ENCODE peak calls at places on chromosomes 11 and 22, in four cellular contexts. One of them, this sample, is unnamed.

GRCh38 chr11:58616594-58616993 is 5.9 kb upstream of the CNTF start:
- DNase-seq in HCT116: no peak
- DNase-seq in GM12878: no peak
- DNase-seq in HepG2: no peak
- DNase-seq in this sample: no peak

GRCh38 chr22:42969348-42969975 is 45.5 kb downstream of the PACSIN2 start:
- DNase-seq in HCT116: no peak
- DNase-seq in GM12878: no peak
- DNase-seq in HepG2: no peak
- DNase-seq in this sample: no peak

GRCh38 chr11:15208570-15209222 is 94.0 kb downstream of the INSC start:
- DNase-seq in HepG2: peak
- DNase-seq in HCT116: peak
- DNase-seq in GM12878: no peak
- DNase-seq in this sample: peak

GRCh38 chr22:39122772-39123470 is 25.9 kb downstream of the APOBEC3H start:
- DNase-seq in GM12878: no peak
- DNase-seq in HCT116: no peak
- DNase-seq in HepG2: no peak
- DNase-seq in this sample: no peak

GRCh38 chr22:50076646-50077624 is 8.3 kb downstream of the MLC1 start:
- DNase-seq in HepG2: no peak
- DNase-seq in HCT116: no peak
- DNase-seq in GM12878: no peak
- DNase-seq in this sample: no peak

GRCh38 chr11:75445315-75445953 is 12.4 kb upstream of the KLHL35 start:
- DNase-seq in HCT116: peak
- DNase-seq in HepG2: peak
- DNase-seq in GM12878: peak
- DNase-seq in this sample: peak

GRCh38 chr11:107196732-107197131 is 178.5 kb upstream of the GUCY1A2 start:
- DNase-seq in GM12878: no peak
- DNase-seq in HepG2: peak
- DNase-seq in HCT116: no peak
- DNase-seq in this sample: no peak

GRCh38 chr22:33539202-33539901 is 380.9 kb downstream of the LARGE1 start:
- DNase-seq in HepG2: peak
- DNase-seq in GM12878: no peak
- DNase-seq in HCT116: no peak
- DNase-seq in this sample: no peak

GRCh38 chr11:31779268-31779879 is 31.7 kb downstream of the PAX6 start:
- DNase-seq in GM12878: no peak
- DNase-seq in HepG2: no peak
- DNase-seq in HCT116: no peak
- DNase-seq in this sample: no peak

GRCh38 chr11:10294289-10294953 is 402 bp upstream of the SBF2 start:
- DNase-seq in GM12878: no peak
- DNase-seq in HCT116: no peak
- DNase-seq in HepG2: no peak
- DNase-seq in this sample: peak

GRCh38 chr11:1655168-1656060 is 25.8 kb downstream of the KRTAP5-5 start:
- DNase-seq in HCT116: no peak
- DNase-seq in GM12878: no peak
- DNase-seq in HepG2: no peak
- DNase-seq in this sample: no peak

GRCh38 chr11:82927264-82927880 is 25.8 kb downstream of the DDIAS start:
- DNase-seq in HCT116: peak
- DNase-seq in HepG2: peak
- DNase-seq in GM12878: no peak
- DNase-seq in this sample: peak

GRCh38 chr11:12802418-12803085 is 128.3 kb downstream of the TEAD1 start:
- DNase-seq in GM12878: no peak
- DNase-seq in HCT116: peak
- DNase-seq in HepG2: peak
- DNase-seq in this sample: no peak

GRCh38 chr11:95863486-95864140 is 60.3 kb downstream of the MTMR2 start:
- DNase-seq in GM12878: no peak
- DNase-seq in HepG2: no peak
- DNase-seq in HCT116: no peak
- DNase-seq in this sample: no peak

GRCh38 chr11:4531666-4532065 is 13.3 kb upstream of the OR52M1 start:
- DNase-seq in GM12878: no peak
- DNase-seq in HepG2: peak
- DNase-seq in HCT116: no peak
- DNase-seq in this sample: no peak

GRCh38 chr11:131609921-131610320 is 239.5 kb downstream of the NTM start:
- DNase-seq in GM12878: no peak
- DNase-seq in HepG2: no peak
- DNase-seq in HCT116: no peak
- DNase-seq in this sample: no peak

GRCh38 chr11:82631722-82632630 is 101.7 kb downstream of the FAM181B start:
- DNase-seq in HepG2: no peak
- DNase-seq in GM12878: peak
- DNase-seq in HCT116: no peak
- DNase-seq in this sample: no peak

GRCh38 chr22:19981171-19981960 is 35.3 kb downstream of the ARVCF start:
- DNase-seq in HCT116: no peak
- DNase-seq in HepG2: no peak
- DNase-seq in GM12878: no peak
- DNase-seq in this sample: no peak

GRCh38 chr11:123616505-123617198 is 37.8 kb downstream of the SCN3B start:
- DNase-seq in HCT116: no peak
- DNase-seq in HepG2: no peak
- DNase-seq in GM12878: no peak
- DNase-seq in this sample: no peak

GRCh38 chr11:75159081-75159953 is 8.4 kb downstream of the SLCO2B1 start:
- DNase-seq in HCT116: no peak
- DNase-seq in HepG2: peak
- DNase-seq in GM12878: no peak
- DNase-seq in this sample: no peak

GRCh38 chr11:15629690-15630321 is 515.1 kb downstream of the INSC start:
- DNase-seq in HCT116: peak
- DNase-seq in HepG2: peak
- DNase-seq in GM12878: no peak
- DNase-seq in this sample: peak

GRCh38 chr11:61032824-61033223 is 61.3 kb downstream of the CD6 start:
- DNase-seq in HepG2: no peak
- DNase-seq in HCT116: no peak
- DNase-seq in GM12878: no peak
- DNase-seq in this sample: no peak

GRCh38 chr11:87300640-87301381 is 263.1 kb downstream of the TMEM135 start:
- DNase-seq in HepG2: no peak
- DNase-seq in HCT116: no peak
- DNase-seq in GM12878: no peak
- DNase-seq in this sample: peak

GRCh38 chr11:4672470-4672869 is 25.2 kb downstream of the OR51E2 start:
- DNase-seq in HepG2: no peak
- DNase-seq in GM12878: no peak
- DNase-seq in HCT116: no peak
- DNase-seq in this sample: no peak

GRCh38 chr11:69297926-69298777 is 4.2 kb downstream of the MYEOV start:
- DNase-seq in HepG2: peak
- DNase-seq in GM12878: peak
- DNase-seq in HCT116: peak
- DNase-seq in this sample: peak

GRCh38 chr22:28250036-28250695 is 331.1 kb upstream of the PITPNB start:
- DNase-seq in HCT116: no peak
- DNase-seq in HepG2: no peak
- DNase-seq in GM12878: no peak
- DNase-seq in this sample: no peak

GRCh38 chr11:122863704-122864326 is 18.7 kb upstream of the JHY start:
- DNase-seq in GM12878: no peak
- DNase-seq in HCT116: peak
- DNase-seq in HepG2: no peak
- DNase-seq in this sample: no peak

GRCh38 chr11:12829131-12829530 is 154.9 kb downstream of the TEAD1 start:
- DNase-seq in HepG2: peak
- DNase-seq in HCT116: no peak
- DNase-seq in GM12878: no peak
- DNase-seq in this sample: peak

GRCh38 chr22:37930270-37930951 is 23.0 kb downstream of the C22orf23 start:
- DNase-seq in GM12878: no peak
- DNase-seq in HCT116: no peak
- DNase-seq in HepG2: no peak
- DNase-seq in this sample: peak

GRCh38 chr11:85884581-85885021 is 29.4 kb downstream of the CCDC83 start:
- DNase-seq in HepG2: no peak
- DNase-seq in HCT116: no peak
- DNase-seq in GM12878: no peak
- DNase-seq in this sample: no peak

DNA sequence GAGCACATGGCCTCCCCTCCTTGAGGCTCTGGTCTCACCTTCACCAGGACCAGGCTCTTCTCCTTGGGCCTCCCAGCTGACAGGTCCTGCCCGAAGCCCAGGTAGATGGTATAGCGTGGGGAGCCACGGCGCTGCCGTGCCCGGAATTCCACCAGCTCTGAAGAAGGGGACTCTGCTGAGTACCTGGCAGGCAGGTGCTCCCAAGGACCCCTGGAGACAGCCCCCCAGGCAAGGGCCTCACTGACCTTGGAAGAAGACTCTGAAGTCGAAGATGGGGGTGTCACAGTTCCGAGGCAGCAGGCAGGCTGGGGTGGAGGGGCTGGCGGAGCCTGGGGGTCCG is 2.8 kb downstream of the IRF7 start:
- DNase-seq in GM12878: no peak
- DNase-seq in HepG2: no peak
- DNase-seq in HCT116: no peak
- DNase-seq in this sample: no peak
- TF ChIP-seq JUND in GM12878: no peak
- TF ChIP-seq JUND in HepG2: no peak
- TF ChIP-seq JUND in HCT116: no peak
- TF ChIP-seq JUND in this sample: no peak

DNA sequence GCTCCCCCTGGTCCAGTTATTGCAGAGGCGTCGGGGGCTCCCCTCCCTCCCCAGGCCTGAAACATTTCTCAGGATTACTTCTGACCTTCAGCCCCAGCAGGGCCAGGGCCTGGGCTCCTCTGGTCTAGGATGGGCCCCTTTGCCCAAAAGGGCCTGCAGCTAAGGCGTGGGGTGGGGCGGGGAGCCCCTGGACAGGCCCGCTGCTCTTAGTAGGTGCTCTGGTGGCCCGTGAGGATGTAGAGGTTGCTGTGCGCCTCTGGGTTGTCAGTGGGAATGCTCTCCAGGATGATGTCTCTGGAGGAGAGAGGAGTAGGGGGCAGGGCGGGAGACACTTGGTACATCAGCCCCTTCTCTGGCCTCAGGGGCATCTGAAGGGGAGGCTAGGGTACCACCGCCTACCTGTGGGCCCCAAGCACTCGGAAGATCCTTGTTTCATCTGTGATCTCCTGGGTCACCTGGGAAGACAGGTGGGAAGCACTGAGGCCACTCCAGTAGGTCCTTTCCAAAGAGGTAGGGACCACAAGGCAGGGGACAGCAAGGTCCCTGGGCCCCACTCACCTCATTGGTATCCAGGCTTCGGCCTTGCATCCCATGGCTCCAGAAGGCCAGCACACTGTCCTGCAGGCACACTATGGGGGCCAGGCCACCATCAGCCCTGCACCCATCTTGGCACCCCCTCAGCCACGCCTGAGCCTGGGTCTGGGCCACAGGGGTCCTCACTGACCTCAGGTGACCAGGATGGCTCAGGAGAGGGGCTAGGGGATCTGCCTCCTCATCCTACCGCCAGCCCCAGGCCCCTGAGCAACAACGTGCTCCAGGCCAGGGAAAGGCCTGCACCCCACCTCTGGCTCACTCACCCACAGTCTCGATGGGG is 11.2 kb upstream of the SF1 start:
- DNase-seq in HCT116: no peak
- DNase-seq in HepG2: no peak
- DNase-seq in GM12878: no peak
- DNase-seq in this sample: no peak
- TF ChIP-seq JUND in HCT116: no peak
- TF ChIP-seq JUND in HepG2: no peak
- TF ChIP-seq JUND in GM12878: no peak
- TF ChIP-seq JUND in this sample: no peak

GRCh38 chr11:109034341-109034696 is 369.4 kb downstream of the DDX10 start:
- DNase-seq in GM12878: no peak
- DNase-seq in HepG2: no peak
- DNase-seq in HCT116: no peak
- DNase-seq in this sample: no peak

GRCh38 chr11:109033627-109034340 is 368.9 kb downstream of the DDX10 start:
- DNase-seq in HepG2: no peak
- DNase-seq in HCT116: no peak
- DNase-seq in GM12878: no peak
- DNase-seq in this sample: no peak

GRCh38 chr11:109036011-109036410 is 371.1 kb downstream of the DDX10 start:
- DNase-seq in GM12878: no peak
- DNase-seq in HepG2: no peak
- DNase-seq in HCT116: no peak
- DNase-seq in this sample: no peak

GRCh38 chr11:109037856-109038780 is 373.2 kb downstream of the DDX10 start:
- DNase-seq in HCT116: no peak
- DNase-seq in GM12878: no peak
- DNase-seq in HepG2: no peak
- DNase-seq in this sample: no peak

GRCh38 chr11:109035261-109035660 is 370.4 kb downstream of the DDX10 start:
- DNase-seq in HepG2: no peak
- DNase-seq in HCT116: no peak
- DNase-seq in GM12878: no peak
- DNase-seq in this sample: no peak
- TF ChIP-seq JUND in HepG2: no peak
- TF ChIP-seq JUND in HCT116: no peak
- TF ChIP-seq JUND in GM12878: no peak
- TF ChIP-seq JUND in this sample: no peak

GRCh38 chr11:88359529-88359928 is 22.0 kb upstream of the CTSC start:
- DNase-seq in GM12878: peak
- DNase-seq in HepG2: no peak
- DNase-seq in HCT116: no peak
- DNase-seq in this sample: no peak
- TF ChIP-seq JUND in GM12878: no peak
- TF ChIP-seq JUND in HepG2: no peak
- TF ChIP-seq JUND in HCT116: no peak
- TF ChIP-seq JUND in this sample: no peak

GRCh38 chr11:65448418-65449196 is 26.0 kb downstream of the NEAT1 start:
- DNase-seq in GM12878: no peak
- DNase-seq in HCT116: no peak
- DNase-seq in HepG2: no peak
- DNase-seq in this sample: no peak
- TF ChIP-seq JUND in GM12878: no peak
- TF ChIP-seq JUND in HCT116: no peak
- TF ChIP-seq JUND in HepG2: no peak
- TF ChIP-seq JUND in this sample: no peak

GRCh38 chr11:76560219-76560618 is 110.3 kb downstream of the LRRC32 start:
- DNase-seq in HepG2: no peak
- DNase-seq in HCT116: peak
- DNase-seq in GM12878: no peak
- DNase-seq in this sample: no peak
- TF ChIP-seq JUND in HepG2: no peak
- TF ChIP-seq JUND in HCT116: peak
- TF ChIP-seq JUND in GM12878: no peak
- TF ChIP-seq JUND in this sample: no peak

DNA sequence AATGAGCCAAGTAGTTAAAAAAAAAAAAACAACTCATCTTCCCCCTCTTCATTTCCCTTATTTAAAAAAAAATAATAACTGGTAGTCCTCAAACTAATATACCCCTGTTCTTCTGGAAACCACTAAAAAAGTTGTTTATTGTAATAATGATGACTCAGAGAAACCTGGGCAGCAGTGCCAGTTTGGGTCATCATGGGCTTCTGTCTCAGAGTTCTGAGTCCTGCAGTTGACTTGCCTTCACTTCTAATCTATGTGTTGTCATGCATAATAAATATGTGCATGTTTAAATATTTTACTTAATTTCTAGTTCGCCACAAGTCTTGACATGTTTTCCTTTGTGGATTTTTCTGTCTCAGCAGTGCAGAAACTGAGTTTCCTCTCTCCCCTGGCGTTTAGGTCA is 46.8 kb downstream of the PPP2R1B start:
- DNase-seq in HCT116: no peak
- DNase-seq in HepG2: no peak
- DNase-seq in GM12878: no peak
- DNase-seq in this sample: no peak
- TF ChIP-seq JUND in HCT116: no peak
- TF ChIP-seq JUND in HepG2: no peak
- TF ChIP-seq JUND in GM12878: no peak
- TF ChIP-seq JUND in this sample: no peak

This sample was measured in T47D.